ENCODE peak calls at places on chromosome 9, in nine cellular contexts. B is A549, H is HCT116, R is HepG2, T is transverse colon, L is heart left ventricle, C is vagina, S is endothelial cell of umbilical vein, K is right lobe of liver. D is an unnamed sample. For H3K4me1, the result is how much of the 10 kb centered on the place peaks cover.

GRCh38 chr9:3401556-3401955 is 124.2 kb downstream of the RFX3 start:
- DNase-seq in C (no peak), T (no peak), L (no peak), S (no peak), B (no peak), H (peak), K (no peak), R (no peak), D (no peak)

GRCh38 chr9:98834386-98834785 is 26.9 kb downstream of the GALNT12 start:
- DNase-seq in R (no peak), C (no peak), B (no peak), S (no peak), T (no peak), K (no peak), L (no peak), H (no peak), D (no peak)

GRCh38 chr9:133703571-133704399 is 34.4 kb downstream of the SARDH start:
- DNase-seq in R (no peak), T (no peak), S (no peak), K (no peak), B (no peak), C (no peak), H (no peak), L (peak), D (no peak)

GRCh38 chr9:135505406-135506187 is 5.1 kb downstream of the MRPS2 start:
- DNase-seq in T (no peak), R (no peak), B (no peak), C (no peak), L (peak), K (peak), H (no peak), S (no peak), D (no peak)

GRCh38 chr9:34995288-34996060 is 5.9 kb downstream of the DNAJB5 start:
- DNase-seq in K (no peak), L (no peak), R (peak), H (no peak), B (no peak), T (no peak), C (peak), S (peak), D (no peak)

GRCh38 chr9:98370976-98371315 is 115.5 kb upstream of the TBC1D2 start:
- DNase-seq in R (no peak), T (no peak), C (no peak), L (no peak), S (no peak), B (no peak), K (no peak), H (no peak), D (no peak)

GRCh38 chr9:6576930-6577329 is 68.6 kb downstream of the GLDC start:
- DNase-seq in C (no peak), R (no peak), S (no peak), H (no peak), T (no peak), B (no peak), K (no peak), L (no peak), D (no peak)

GRCh38 chr9:5072871-5073270 is 87.8 kb downstream of the JAK2 start:
- DNase-seq in C (no peak), B (no peak), S (no peak), H (no peak), T (no peak), R (no peak), L (peak), K (no peak), D (no peak)

GRCh38 chr9:76500056-76500455 is 41.1 kb downstream of the GCNT1 start:
- DNase-seq in K (no peak), H (no peak), B (no peak), R (no peak), L (no peak), T (no peak), C (no peak), S (no peak), D (no peak)

GRCh38 chr9:14542071-14542470 is 151.2 kb downstream of the ZDHHC21 start:
- DNase-seq in L (no peak), C (no peak), H (no peak), S (no peak), B (no peak), R (no peak), K (no peak), T (no peak), D (no peak)

GRCh38 chr9:137244486-137245449 is 3.7 kb downstream of the TUBB4B start:
- DNase-seq in T (no peak), C (no peak), R (no peak), K (no peak), H (no peak), B (no peak), S (no peak), L (no peak), D (no peak)

GRCh38 chr9:137250329-137251193 is 525 bp upstream of the STPG3 start:
- DNase-seq in T (no peak), C (no peak), S (no peak), H (no peak), K (no peak), B (no peak), L (no peak), R (no peak), D (no peak)

GRCh38 chr9:137245450-137246421 is 4.6 kb downstream of the TUBB4B start:
- DNase-seq in S (no peak), H (no peak), R (no peak), B (no peak), T (no peak), C (no peak), K (no peak), L (no peak), D (no peak)

GRCh38 chr9:137247135-137247915 is 3.8 kb upstream of the STPG3 start:
- DNase-seq in L (no peak), H (no peak), B (no peak), C (no peak), S (no peak), T (no peak), R (no peak), K (no peak), D (no peak)

DNA sequence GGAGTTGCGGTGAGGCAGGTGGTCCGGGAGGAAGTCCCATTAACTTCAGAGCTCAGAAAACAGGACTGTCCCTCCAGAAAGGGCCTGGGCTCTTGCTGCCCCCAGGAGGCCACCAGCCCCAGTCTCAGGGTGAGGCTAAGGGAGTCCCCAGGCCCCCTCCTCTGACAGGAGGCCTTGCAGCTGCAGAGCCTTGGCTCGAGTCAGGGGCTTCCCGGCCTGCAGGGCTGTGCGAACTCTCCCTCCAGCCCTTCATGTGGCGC is 3.2 kb upstream of the STPG3 start:
- DNase-seq in R (no peak), C (no peak), S (no peak), T (no peak), B (no peak), L (no peak), H (no peak), K (no peak), D (no peak)
- H3K4me1 ChIP-seq in R (half or more), C (under half), S (under half), T (under half), B (under half), L (under half), H (under half), K (under half), D (under half)

DNA sequence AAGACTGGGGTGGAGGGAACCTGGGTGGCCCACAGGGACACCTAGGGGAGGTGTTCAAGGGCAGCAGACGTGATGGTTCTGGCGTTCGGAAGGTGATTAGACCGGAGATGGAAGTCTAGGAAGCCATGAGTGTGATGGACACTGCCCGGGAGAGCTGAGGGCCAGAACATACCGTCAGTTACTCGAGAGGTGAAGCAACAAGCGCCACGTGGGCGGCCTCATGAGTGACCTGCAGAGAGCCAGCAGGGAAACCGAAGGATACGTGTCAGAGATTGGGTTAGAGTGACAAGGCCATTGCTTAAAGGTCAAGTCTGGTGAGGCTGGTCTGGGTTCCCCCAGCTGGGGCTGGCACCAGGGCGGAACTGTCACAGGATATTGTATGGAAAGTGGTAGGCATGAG is 60.1 kb downstream of the C9orf50 start:
- DNase-seq in H (no peak), S (no peak), L (no peak), T (no peak), B (no peak), K (peak), C (no peak), R (peak), D (no peak)
- TF ChIP-seq POLR2A in H (no peak), S (no peak), L (no peak), T (no peak), B (no peak), K (peak), C (no peak), R (no peak), D (no peak)

DNA sequence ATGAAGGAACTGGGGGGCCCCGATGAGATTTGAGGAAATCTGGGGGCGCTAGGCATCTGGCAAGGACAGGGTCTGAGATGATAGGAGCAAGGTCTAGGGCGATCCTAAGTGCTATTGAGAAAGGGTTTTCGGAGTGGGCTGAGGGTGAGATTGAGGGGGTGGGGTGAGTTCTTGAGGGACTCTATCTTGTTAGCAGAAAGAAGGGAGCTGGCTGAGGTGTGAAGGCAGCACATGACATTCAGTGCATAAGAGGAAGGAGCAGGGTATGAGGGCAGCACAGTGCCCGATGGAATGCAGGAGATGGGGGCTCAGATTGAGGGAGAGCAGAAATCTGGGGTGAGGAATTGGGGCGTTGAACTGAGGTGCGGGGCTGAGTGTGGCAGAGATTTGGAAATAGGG is 656 bp downstream of the TRIM32 start:
- DNase-seq in L (no peak), C (no peak), R (no peak), H (no peak), B (no peak), S (no peak), T (no peak), K (no peak), D (no peak)
- H3K4me1 ChIP-seq in L (under half), C (half or more), R (half or more), H (under half), B (half or more), S (under half), T (under half), K (under half), D (under half)

GRCh38 chr9:32426278-32426939 is 42.0 kb downstream of the ACO1 start:
- DNase-seq in T (peak), K (peak), H (no peak), L (no peak), C (no peak), S (no peak), R (peak), B (peak), D (no peak)
- TF ChIP-seq POLR2A in T (no peak), K (peak), H (no peak), L (no peak), C (no peak), S (no peak), R (no peak), B (no peak), D (no peak)

D was measured in suprapubic skin.